ENCODE peak calls at places on chromosomes 13 and 19, in eight cellular contexts. One of them, this sample, is unnamed.
A peak's percentile ranks its signal among the peaks of the same experiment; 100 is the strongest.

GRCh38 chr19:7917292-7918061 is 2.7 kb upstream of the SNAPC2 start:
- DNase-seq in tibial artery: peak; percentile 75
- DNase-seq in body of pancreas: peak; percentile 48
- DNase-seq in ovary: no peak
- DNase-seq in astrocyte: peak; percentile 19
- DNase-seq in breast epithelium: no peak
- DNase-seq in CD8-positive, alpha-beta T cell: peak; percentile 71
- DNase-seq in Peyer's patch: peak; percentile 76
- DNase-seq in this sample: peak; percentile 93

GRCh38 chr19:1093811-1094553 is 1.2 kb downstream of the POLR2E start:
- DNase-seq in CD8-positive, alpha-beta T cell: no peak
- DNase-seq in body of pancreas: no peak
- DNase-seq in ovary: no peak
- DNase-seq in breast epithelium: no peak
- DNase-seq in astrocyte: no peak
- DNase-seq in Peyer's patch: no peak
- DNase-seq in tibial artery: no peak
- DNase-seq in this sample: no peak

GRCh38 chr13:73069206-73069815 is 10.5 kb downstream of the KLF5 start:
- DNase-seq in astrocyte: peak; percentile 61
- DNase-seq in ovary: no peak
- DNase-seq in Peyer's patch: no peak
- DNase-seq in CD8-positive, alpha-beta T cell: no peak
- DNase-seq in tibial artery: no peak
- DNase-seq in body of pancreas: no peak
- DNase-seq in breast epithelium: no peak
- DNase-seq in this sample: no peak

GRCh38 chr13:92941167-92941566 is 285.4 kb upstream of the GPC6 start:
- DNase-seq in astrocyte: peak; percentile 71
- DNase-seq in ovary: no peak
- DNase-seq in Peyer's patch: no peak
- DNase-seq in tibial artery: no peak
- DNase-seq in CD8-positive, alpha-beta T cell: no peak
- DNase-seq in body of pancreas: no peak
- DNase-seq in breast epithelium: no peak
- DNase-seq in this sample: no peak

GRCh38 chr19:54431255-54431838 is 16.1 kb downstream of the TTYH1 start:
- DNase-seq in ovary: no peak
- DNase-seq in CD8-positive, alpha-beta T cell: no peak
- DNase-seq in astrocyte: peak; percentile 31
- DNase-seq in tibial artery: no peak
- DNase-seq in Peyer's patch: no peak
- DNase-seq in body of pancreas: peak; percentile 91
- DNase-seq in breast epithelium: peak; percentile 76
- DNase-seq in this sample: peak; percentile 77

GRCh38 chr13:74886496-74886895 is 595.5 kb downstream of the TBC1D4 start:
- DNase-seq in Peyer's patch: no peak
- DNase-seq in astrocyte: peak; percentile 27
- DNase-seq in body of pancreas: no peak
- DNase-seq in breast epithelium: no peak
- DNase-seq in tibial artery: no peak
- DNase-seq in CD8-positive, alpha-beta T cell: no peak
- DNase-seq in ovary: no peak
- DNase-seq in this sample: no peak

GRCh38 chr13:79451500-79451962 is 29.4 kb upstream of the NDFIP2 start:
- DNase-seq in Peyer's patch: no peak
- DNase-seq in tibial artery: no peak
- DNase-seq in ovary: no peak
- DNase-seq in breast epithelium: no peak
- DNase-seq in body of pancreas: no peak
- DNase-seq in astrocyte: peak; percentile 92
- DNase-seq in CD8-positive, alpha-beta T cell: peak; percentile 83
- DNase-seq in this sample: peak; percentile 36

GRCh38 chr13:26707122-26708006 is 53.2 kb downstream of the GPR12 start:
- DNase-seq in CD8-positive, alpha-beta T cell: peak; percentile 60
- DNase-seq in body of pancreas: no peak
- DNase-seq in Peyer's patch: no peak
- DNase-seq in breast epithelium: no peak
- DNase-seq in tibial artery: no peak
- DNase-seq in ovary: no peak
- DNase-seq in astrocyte: peak; percentile 16
- DNase-seq in this sample: no peak

GRCh38 chr13:48942131-48942530 is 33.6 kb upstream of the FNDC3A start:
- DNase-seq in ovary: no peak
- DNase-seq in astrocyte: peak; percentile 68
- DNase-seq in Peyer's patch: no peak
- DNase-seq in CD8-positive, alpha-beta T cell: no peak
- DNase-seq in breast epithelium: no peak
- DNase-seq in body of pancreas: no peak
- DNase-seq in tibial artery: no peak
- DNase-seq in this sample: no peak

GRCh38 chr13:21676611-21677021 is 5.7 kb downstream of the FGF9 start:
- DNase-seq in astrocyte: no peak
- DNase-seq in body of pancreas: peak; percentile 29
- DNase-seq in CD8-positive, alpha-beta T cell: no peak
- DNase-seq in breast epithelium: no peak
- DNase-seq in ovary: no peak
- DNase-seq in Peyer's patch: peak; percentile 58
- DNase-seq in tibial artery: no peak
- DNase-seq in this sample: no peak

GRCh38 chr13:21674271-21675009 is 3.6 kb downstream of the FGF9 start:
- DNase-seq in Peyer's patch: peak; percentile 54
- DNase-seq in body of pancreas: peak; percentile 20
- DNase-seq in CD8-positive, alpha-beta T cell: peak; percentile 55
- DNase-seq in ovary: no peak
- DNase-seq in tibial artery: no peak
- DNase-seq in breast epithelium: no peak
- DNase-seq in astrocyte: no peak
- DNase-seq in this sample: peak; percentile 89

GRCh38 chr13:21673592-21674270 is 2.9 kb downstream of the FGF9 start:
- DNase-seq in tibial artery: no peak
- DNase-seq in body of pancreas: peak; percentile 57
- DNase-seq in ovary: no peak
- DNase-seq in astrocyte: no peak
- DNase-seq in CD8-positive, alpha-beta T cell: peak; percentile 68
- DNase-seq in Peyer's patch: peak; percentile 81
- DNase-seq in breast epithelium: no peak
- DNase-seq in this sample: no peak

GRCh38 chr13:21677075-21677628 is 6.3 kb downstream of the FGF9 start:
- DNase-seq in breast epithelium: no peak
- DNase-seq in tibial artery: no peak
- DNase-seq in astrocyte: no peak
- DNase-seq in ovary: no peak
- DNase-seq in Peyer's patch: no peak
- DNase-seq in body of pancreas: no peak
- DNase-seq in CD8-positive, alpha-beta T cell: no peak
- DNase-seq in this sample: no peak

DNA sequence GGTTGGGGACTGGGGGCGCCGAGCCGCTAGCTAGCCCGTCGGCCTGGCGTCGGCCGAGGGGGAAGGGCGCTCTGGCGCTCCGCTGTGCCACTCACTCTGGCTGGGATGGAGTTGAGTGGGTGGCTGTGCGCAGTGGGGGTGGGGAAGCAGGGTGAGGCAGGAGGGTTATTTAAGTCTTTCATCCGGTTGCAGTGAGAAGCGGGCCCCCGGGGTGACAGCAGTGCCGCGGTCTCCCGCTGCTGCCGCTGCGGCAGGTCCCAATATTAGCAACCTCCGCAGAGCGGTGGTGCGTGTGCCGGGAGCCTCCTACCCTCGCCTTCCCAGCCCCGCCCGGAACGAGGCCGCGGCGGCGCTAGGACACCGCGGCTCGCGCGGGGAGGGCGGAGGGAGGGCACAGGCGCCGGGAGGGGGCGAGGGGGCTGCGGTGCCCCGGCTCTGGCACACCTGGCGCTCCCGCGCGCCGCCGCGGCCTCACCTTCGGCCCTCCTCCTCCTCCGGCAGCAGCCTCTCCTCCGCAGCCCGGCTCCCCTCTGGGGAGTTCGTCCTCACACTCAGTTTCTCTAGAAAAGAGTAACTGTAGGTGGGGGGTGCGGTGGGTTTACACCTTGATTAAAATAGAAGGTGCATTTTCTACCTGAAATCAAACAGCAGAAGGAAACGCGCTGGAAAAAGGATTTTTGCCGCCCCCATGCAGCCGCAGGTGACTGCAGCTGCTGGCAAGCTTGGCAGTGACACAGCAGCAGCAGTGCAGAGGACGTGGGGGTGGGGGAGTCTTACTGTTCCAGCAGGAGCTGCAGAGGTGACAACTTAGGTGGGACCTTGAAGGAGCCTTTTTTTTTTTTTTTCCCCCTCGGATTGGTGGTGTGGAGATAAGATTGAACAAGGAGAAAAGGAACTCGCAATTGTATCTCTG is 4.5 kb downstream of the FGF9 start:
- DNase-seq in astrocyte: no peak
- DNase-seq in ovary: no peak
- DNase-seq in CD8-positive, alpha-beta T cell: peak; percentile 70
- DNase-seq in tibial artery: no peak
- DNase-seq in breast epithelium: no peak
- DNase-seq in body of pancreas: peak; percentile 56
- DNase-seq in Peyer's patch: peak; percentile 73
- DNase-seq in this sample: peak; percentile 90
- H3K27ac ChIP-seq in astrocyte: no peak overlapping the region
- H3K27ac ChIP-seq in ovary: no peak overlapping the region
- H3K27ac ChIP-seq in CD8-positive, alpha-beta T cell: no peak overlapping the region
- H3K27ac ChIP-seq in tibial artery: no peak overlapping the region
- H3K27ac ChIP-seq in breast epithelium: no peak overlapping the region
- H3K27ac ChIP-seq in body of pancreas: no peak overlapping the region
- H3K27ac ChIP-seq in Peyer's patch: no peak overlapping the region
- H3K27ac ChIP-seq in this sample: no peak overlapping the region

DNA sequence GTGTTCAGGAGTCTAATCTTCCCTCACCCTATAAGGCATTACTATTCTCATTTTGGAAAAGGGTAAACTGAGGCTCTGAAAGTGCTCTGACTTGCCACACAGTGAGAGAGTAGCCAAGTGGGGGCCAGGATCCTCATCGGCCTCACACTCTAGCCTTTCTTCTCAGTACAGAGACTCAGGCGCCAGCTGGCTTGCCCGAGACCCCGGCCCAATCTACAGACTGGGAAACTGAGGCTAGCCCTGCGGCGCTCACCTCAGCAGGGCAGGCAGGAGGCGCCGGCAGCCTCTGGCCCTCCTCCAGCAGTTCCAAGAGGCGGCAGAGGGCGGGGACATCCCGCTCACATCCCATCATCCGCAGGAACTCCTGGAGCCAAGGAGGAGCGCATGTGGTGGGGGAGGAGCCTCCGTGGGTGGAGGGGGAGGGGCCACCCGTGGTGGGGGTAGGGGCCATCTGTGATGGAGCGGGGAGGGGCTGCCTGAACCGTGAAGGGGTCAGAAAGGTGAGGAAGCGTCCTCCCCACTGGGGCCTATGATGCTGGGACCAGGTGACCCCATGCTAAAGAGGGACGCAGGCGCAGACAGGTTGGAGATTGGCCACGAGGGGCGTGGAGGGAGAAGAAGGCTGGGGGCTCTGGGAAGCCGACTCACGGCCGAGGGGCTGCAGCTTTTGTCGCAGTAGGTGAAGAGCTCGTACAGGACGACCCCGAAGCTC is 8.7 kb upstream of the INSL3 start:
- DNase-seq in breast epithelium: no peak
- DNase-seq in ovary: peak; percentile 89
- DNase-seq in tibial artery: no peak
- DNase-seq in Peyer's patch: peak; percentile 68
- DNase-seq in astrocyte: peak; percentile 14
- DNase-seq in body of pancreas: peak; percentile 15
- DNase-seq in CD8-positive, alpha-beta T cell: no peak
- DNase-seq in this sample: no peak
- H3K27ac ChIP-seq in breast epithelium: no peak overlapping the region
- H3K27ac ChIP-seq in ovary: peak overlapping the region; percentile 88
- H3K27ac ChIP-seq in tibial artery: no peak overlapping the region
- H3K27ac ChIP-seq in Peyer's patch: no peak overlapping the region
- H3K27ac ChIP-seq in astrocyte: no peak overlapping the region
- H3K27ac ChIP-seq in body of pancreas: no peak overlapping the region
- H3K27ac ChIP-seq in CD8-positive, alpha-beta T cell: no peak overlapping the region
- H3K27ac ChIP-seq in this sample: no peak overlapping the region

GRCh38 chr19:15122331-15123030 is 15.3 kb downstream of the SYDE1 start:
- DNase-seq in breast epithelium: no peak
- DNase-seq in tibial artery: no peak
- DNase-seq in astrocyte: no peak
- DNase-seq in CD8-positive, alpha-beta T cell: no peak
- DNase-seq in body of pancreas: no peak
- DNase-seq in ovary: no peak
- DNase-seq in Peyer's patch: no peak
- DNase-seq in this sample: peak; percentile 71

GRCh38 chr19:15125232-15126067 is 18.2 kb downstream of the SYDE1 start:
- DNase-seq in astrocyte: peak; percentile 91
- DNase-seq in body of pancreas: peak; percentile 97
- DNase-seq in Peyer's patch: peak; percentile 98
- DNase-seq in CD8-positive, alpha-beta T cell: peak; percentile 97
- DNase-seq in breast epithelium: peak; percentile 97
- DNase-seq in ovary: peak; percentile 98
- DNase-seq in tibial artery: peak; percentile 99
- DNase-seq in this sample: peak; percentile 99

GRCh38 chr19:15124572-15125231 is 17.5 kb downstream of the SYDE1 start:
- DNase-seq in ovary: no peak
- DNase-seq in astrocyte: no peak
- DNase-seq in Peyer's patch: peak; percentile 82
- DNase-seq in body of pancreas: peak; percentile 38
- DNase-seq in breast epithelium: no peak
- DNase-seq in tibial artery: no peak
- DNase-seq in CD8-positive, alpha-beta T cell: peak; percentile 58
- DNase-seq in this sample: peak; percentile 94

GRCh38 chr19:15123031-15123890 is 16.1 kb downstream of the SYDE1 start:
- DNase-seq in tibial artery: no peak
- DNase-seq in CD8-positive, alpha-beta T cell: no peak
- DNase-seq in ovary: no peak
- DNase-seq in breast epithelium: no peak
- DNase-seq in astrocyte: no peak
- DNase-seq in body of pancreas: no peak
- DNase-seq in Peyer's patch: no peak
- DNase-seq in this sample: no peak

DNA sequence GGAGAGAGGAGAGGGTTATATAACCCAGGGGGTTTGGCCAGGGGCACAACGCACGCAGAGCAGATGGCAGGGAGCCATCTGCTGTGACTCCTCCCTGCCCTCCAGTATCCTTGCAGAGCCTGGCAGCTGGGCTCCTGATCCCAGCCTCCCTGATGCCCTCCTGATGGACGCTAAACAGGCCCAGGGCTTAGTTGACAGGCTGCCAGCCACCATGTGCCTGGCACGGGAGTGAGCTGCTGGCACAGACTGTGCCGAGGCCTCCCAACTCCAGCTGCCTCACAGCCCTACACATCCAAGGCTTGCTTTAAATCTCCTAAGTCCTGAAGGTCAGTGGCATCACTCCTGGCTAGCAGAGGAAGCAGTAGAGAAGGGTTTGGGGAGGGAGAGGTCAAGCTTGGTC is 16.7 kb downstream of the SYDE1 start:
- DNase-seq in CD8-positive, alpha-beta T cell: no peak
- DNase-seq in breast epithelium: no peak
- DNase-seq in body of pancreas: peak; percentile 67
- DNase-seq in ovary: no peak
- DNase-seq in Peyer's patch: peak; percentile 62
- DNase-seq in astrocyte: no peak
- DNase-seq in tibial artery: peak; percentile 93
- DNase-seq in this sample: no peak
- H3K27ac ChIP-seq in CD8-positive, alpha-beta T cell: no peak overlapping the region
- H3K27ac ChIP-seq in breast epithelium: peak overlapping the region; percentile 88
- H3K27ac ChIP-seq in body of pancreas: peak overlapping the region; percentile 86
- H3K27ac ChIP-seq in ovary: peak overlapping the region; percentile 94
- H3K27ac ChIP-seq in Peyer's patch: peak overlapping the region; percentile 91
- H3K27ac ChIP-seq in astrocyte: no peak overlapping the region
- H3K27ac ChIP-seq in tibial artery: peak overlapping the region; percentile 87
- H3K27ac ChIP-seq in this sample: peak overlapping the region; percentile 95

GRCh38 chr19:4338441-4339350 is at the start of gene STAP2:
- DNase-seq in astrocyte: no peak
- DNase-seq in breast epithelium: peak; percentile 77
- DNase-seq in Peyer's patch: peak; percentile 87
- DNase-seq in body of pancreas: peak; percentile 76
- DNase-seq in ovary: peak; percentile 44
- DNase-seq in CD8-positive, alpha-beta T cell: no peak
- DNase-seq in tibial artery: no peak
- DNase-seq in this sample: peak; percentile 76
- H3K27ac ChIP-seq in astrocyte: no peak within 1 kb of the TSS
- H3K27ac ChIP-seq in breast epithelium: peak within 1 kb of the TSS; percentile 93
- H3K27ac ChIP-seq in Peyer's patch: peak within 1 kb of the TSS; percentile 81
- H3K27ac ChIP-seq in body of pancreas: peak within 1 kb of the TSS; percentile 57
- H3K27ac ChIP-seq in ovary: peak within 1 kb of the TSS; percentile 37
- H3K27ac ChIP-seq in CD8-positive, alpha-beta T cell: peak within 1 kb of the TSS; percentile 33
- H3K27ac ChIP-seq in tibial artery: no peak within 1 kb of the TSS
- H3K27ac ChIP-seq in this sample: peak within 1 kb of the TSS; percentile 86